ENCODE peak calls at places on chromosomes 13 and 19, in seven cellular contexts. X is H1, T is HCT116, J is HepG2, L is SK-N-SH, Y is K562, F is GM12878. E is an unnamed sample. For H3K27me3, the result is how much of the 10 kb centered on the place peaks cover.

GRCh38 chr19:927044-927706 is 1.3 kb downstream of the ARID3A start:
- DNase-seq in X (no peak), T (no peak), L (peak), F (no peak), Y (peak), J (peak), E (no peak)

GRCh38 chr19:42229855-42230331 is 9.8 kb downstream of the ZNF526 start:
- DNase-seq in F (no peak), Y (no peak), J (no peak), L (no peak), T (no peak), X (no peak), E (no peak)

GRCh38 chr13:60267498-60268202 is 103.9 kb upstream of the DIAPH3 start:
- DNase-seq in Y (no peak), L (no peak), J (no peak), T (no peak), F (no peak), X (peak), E (no peak)

GRCh38 chr13:50934735-50935419 is 25.3 kb downstream of the RNASEH2B start:
- DNase-seq in L (no peak), J (no peak), X (no peak), F (no peak), T (no peak), Y (no peak), E (no peak)

GRCh38 chr19:49952906-49953305 is 8.1 kb downstream of the SIGLEC11 start:
- DNase-seq in L (no peak), T (no peak), F (no peak), Y (no peak), J (no peak), X (no peak), E (no peak)

GRCh38 chr13:23979361-23980159 is 82.3 kb upstream of the C1QTNF9B start:
- DNase-seq in Y (no peak), L (peak), X (peak), T (no peak), F (no peak), J (peak), E (peak)

GRCh38 chr13:112859817-112860190 is 109.2 kb upstream of the MCF2L start:
- DNase-seq in F (no peak), T (no peak), L (peak), X (no peak), Y (no peak), J (no peak), E (no peak)

GRCh38 chr13:110070511-110071120 is 236.3 kb downstream of the COL4A1 start:
- DNase-seq in T (no peak), X (no peak), L (no peak), Y (no peak), F (no peak), J (no peak), E (no peak)

GRCh38 chr13:107347641-107348369 is 779.9 kb upstream of the ARGLU1 start:
- DNase-seq in Y (no peak), T (no peak), F (no peak), L (no peak), J (no peak), X (no peak), E (no peak)

GRCh38 chr13:109209526-109209925 is 576.9 kb downstream of the IRS2 start:
- DNase-seq in F (no peak), Y (no peak), J (no peak), L (no peak), X (no peak), T (no peak), E (no peak)

GRCh38 chr13:95624020-95624419 is 20.5 kb downstream of the DZIP1 start:
- DNase-seq in Y (peak), F (no peak), X (peak), L (peak), T (peak), J (peak), E (peak)

GRCh38 chr13:87444135-87444534 is 227.0 kb upstream of the SLITRK5 start:
- DNase-seq in F (no peak), L (no peak), X (no peak), J (no peak), Y (no peak), T (no peak), E (no peak)

GRCh38 chr13:24276310-24276709 is 33.1 kb upstream of the C1QTNF9 start:
- DNase-seq in Y (no peak), J (no peak), F (peak), X (no peak), T (no peak), L (no peak), E (no peak)

GRCh38 chr19:7769171-7769570 is 6.1 kb downstream of the CLEC4M start:
- DNase-seq in F (no peak), Y (no peak), T (no peak), L (no peak), J (no peak), X (no peak), E (no peak)

GRCh38 chr19:7763696-7764095 is 653 bp downstream of the CLEC4M start:
- DNase-seq in Y (no peak), X (no peak), J (no peak), F (no peak), L (no peak), T (no peak), E (no peak)

GRCh38 chr19:7762719-7763293 is at the start of gene CLEC4M:
- DNase-seq in T (no peak), L (no peak), F (no peak), X (no peak), Y (no peak), J (no peak), E (no peak)

GRCh38 chr19:7767487-7767886 is 4.4 kb downstream of the CLEC4M start:
- DNase-seq in T (no peak), J (no peak), Y (no peak), L (no peak), X (no peak), F (no peak), E (no peak)

DNA sequence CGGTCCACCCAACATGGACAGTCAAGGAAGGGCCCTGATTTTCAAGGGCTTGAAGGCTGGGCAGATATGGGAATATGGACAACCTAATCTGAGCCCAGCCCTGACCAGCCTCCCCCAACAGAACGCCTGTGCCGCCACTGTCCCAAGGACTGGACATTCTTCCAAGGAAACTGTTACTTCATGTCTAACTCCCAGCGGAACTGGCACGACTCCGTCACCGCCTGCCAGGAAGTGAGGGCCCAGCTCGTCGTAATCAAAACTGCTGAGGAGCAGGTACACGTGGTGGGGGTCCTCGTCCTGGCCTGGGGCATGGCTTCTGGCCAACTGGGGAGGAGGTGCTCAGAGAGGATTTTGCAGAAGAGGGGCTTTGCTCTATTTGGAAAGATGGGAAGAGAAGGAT is 3.5 kb downstream of the CLEC4M start:
- DNase-seq in J (no peak), X (no peak), Y (no peak), L (no peak), F (no peak), T (no peak), E (no peak)
- H3K4me3 ChIP-seq in J (no peak), X (no peak), Y (no peak), L (no peak), F (no peak), T (no peak), E (no peak)

DNA sequence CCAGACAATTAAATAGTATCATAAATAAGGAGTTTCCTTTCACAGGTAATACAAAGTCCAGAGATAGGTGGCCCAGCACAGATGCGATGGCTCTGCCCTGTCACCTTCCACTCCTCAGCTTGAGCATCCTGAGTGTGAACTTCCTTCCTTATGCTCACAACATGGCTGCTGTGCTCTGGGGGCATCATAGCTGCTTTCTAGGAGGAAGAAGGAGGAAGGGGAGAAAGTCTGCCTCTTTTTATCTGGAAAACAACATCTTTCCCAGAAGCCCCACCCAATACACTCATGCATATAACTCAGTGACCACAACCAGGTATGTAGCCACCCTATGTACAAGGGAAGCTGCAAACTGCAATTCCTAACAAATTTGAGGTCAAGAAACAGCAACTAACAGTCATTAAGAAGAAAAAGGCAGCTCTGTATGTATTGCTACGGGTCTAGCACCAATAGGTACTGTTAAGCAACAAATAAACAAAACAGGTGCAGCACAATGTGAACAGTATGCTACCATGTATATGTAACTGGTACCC is 201.2 kb upstream of the UBL3 start:
- DNase-seq in T (no peak), X (no peak), Y (no peak), F (no peak), J (no peak), L (no peak), E (no peak)
- TF ChIP-seq YY1 in T (no peak), X (peak), Y (no peak), F (no peak), J (no peak), L (no peak), E (no peak)

GRCh38 chr19:47435196-47435595 is 15.9 kb upstream of the MEIS3 start:
- DNase-seq in L (no peak), T (no peak), X (no peak), Y (no peak), F (peak), J (no peak), E (no peak)

GRCh38 chr19:47437500-47437899 is 18.2 kb upstream of the MEIS3 start:
- DNase-seq in L (no peak), T (no peak), X (no peak), Y (no peak), F (no peak), J (no peak), E (no peak)

GRCh38 chr19:47434088-47434487 is 14.8 kb upstream of the MEIS3 start:
- DNase-seq in X (no peak), F (no peak), L (no peak), Y (no peak), T (no peak), J (no peak), E (no peak)

GRCh38 chr19:47436712-47437401 is 17.5 kb upstream of the MEIS3 start:
- DNase-seq in F (no peak), J (peak), Y (peak), X (peak), L (peak), T (peak), E (no peak)

GRCh38 chr19:47435883-47436417 is 16.6 kb upstream of the MEIS3 start:
- DNase-seq in X (no peak), T (no peak), Y (no peak), L (no peak), J (no peak), F (no peak), E (no peak)
- H3K27me3 ChIP-seq in X (under half), T (under half), Y (under half), L (under half), J (under half), F (under half), E (under half)

GRCh38 chr13:21541271-21541670 is 62.7 kb downstream of the MICU2 start:
- DNase-seq in F (no peak), J (peak), L (no peak), Y (no peak), T (no peak), X (no peak), E (no peak)
- H3K4me3 ChIP-seq in F (no peak), J (no peak), L (no peak), Y (no peak), T (no peak), X (no peak), E (no peak)

DNA sequence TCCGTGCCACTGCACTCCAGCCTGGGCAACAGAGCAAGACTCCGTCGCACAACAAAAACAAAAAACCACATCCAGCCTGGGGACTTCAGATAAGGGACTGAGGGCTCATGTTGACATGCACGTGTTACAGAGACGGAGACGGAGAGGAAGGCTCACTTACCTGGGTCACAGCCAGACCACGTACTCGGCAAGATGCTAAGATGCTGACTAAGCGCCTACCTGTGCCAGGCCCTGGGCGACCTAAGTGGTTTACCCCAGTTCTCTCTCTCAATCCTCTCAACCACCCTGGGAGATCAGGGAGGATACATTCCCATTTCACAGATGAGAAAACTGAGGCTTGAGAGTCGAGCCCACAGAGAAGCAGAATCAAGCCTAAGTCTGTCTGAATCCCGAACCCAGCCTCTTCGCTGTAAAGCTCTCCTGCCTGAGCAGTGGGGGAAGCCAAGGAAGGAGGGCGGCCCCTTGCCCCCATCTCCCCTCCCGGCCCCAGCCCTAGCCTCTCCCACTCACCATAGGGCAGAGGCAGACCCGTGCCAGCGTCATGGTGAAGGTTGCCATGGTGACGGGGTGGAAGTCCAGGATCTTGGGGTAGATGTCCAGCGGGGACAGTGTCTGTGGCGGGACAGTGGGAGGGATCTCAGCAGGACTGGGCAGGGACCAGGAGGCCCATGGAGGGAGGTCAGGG is 13.5 kb downstream of the ERCC2 start:
- DNase-seq in Y (no peak), J (no peak), X (no peak), F (no peak), L (peak), T (no peak), E (no peak)
- TF ChIP-seq YY1 in Y (no peak), J (no peak), X (no peak), F (no peak), L (no peak), T (no peak), E (no peak)

GRCh38 chr19:35510626-35510964 is 2.9 kb downstream of the DMKN start:
- DNase-seq in L (no peak), F (no peak), T (no peak), J (no peak), Y (no peak), X (no peak), E (no peak)

GRCh38 chr19:35508129-35508528 is 5.3 kb downstream of the DMKN start:
- DNase-seq in X (no peak), F (no peak), L (no peak), T (no peak), J (no peak), Y (no peak), E (no peak)

GRCh38 chr19:35511337-35511736 is 2.1 kb downstream of the DMKN start:
- DNase-seq in F (no peak), Y (no peak), T (no peak), L (no peak), X (no peak), J (no peak), E (no peak)

GRCh38 chr19:35509018-35509652 is 4.3 kb downstream of the DMKN start:
- DNase-seq in L (no peak), X (peak), T (peak), F (peak), J (peak), Y (no peak), E (no peak)

GRCh38 chr19:35509861-35510625 is 3.4 kb downstream of the DMKN start:
- DNase-seq in L (peak), X (peak), F (no peak), J (peak), T (peak), Y (peak), E (peak)
- H3K27me3 ChIP-seq in L (half or more), X (under half), F (under half), J (under half), T (under half), Y (half or more), E (under half)

GRCh38 chr19:4338441-4339350 is at the start of gene STAP2:
- DNase-seq in J (peak), F (no peak), T (no peak), X (peak), Y (no peak), L (no peak), E (no peak)
- H3K4me3 ChIP-seq in J (peak), F (peak), T (no peak), X (peak), Y (no peak), L (no peak), E (peak)

GRCh38 chr19:29761575-29762225 is 46.6 kb upstream of the C19orf12 start:
- DNase-seq in J (no peak), X (no peak), L (no peak), Y (no peak), T (no peak), F (no peak), E (no peak)

GRCh38 chr19:29757551-29757950 is 42.5 kb upstream of the C19orf12 start:
- DNase-seq in F (no peak), T (no peak), J (no peak), X (no peak), L (no peak), Y (no peak), E (no peak)

GRCh38 chr19:29759359-29759758 is 44.3 kb upstream of the C19orf12 start:
- DNase-seq in Y (no peak), X (no peak), F (no peak), J (no peak), T (no peak), L (no peak), E (no peak)

GRCh38 chr19:29760752-29761502 is 45.9 kb upstream of the C19orf12 start:
- DNase-seq in J (no peak), T (no peak), Y (no peak), F (no peak), L (no peak), X (no peak), E (no peak)

DNA sequence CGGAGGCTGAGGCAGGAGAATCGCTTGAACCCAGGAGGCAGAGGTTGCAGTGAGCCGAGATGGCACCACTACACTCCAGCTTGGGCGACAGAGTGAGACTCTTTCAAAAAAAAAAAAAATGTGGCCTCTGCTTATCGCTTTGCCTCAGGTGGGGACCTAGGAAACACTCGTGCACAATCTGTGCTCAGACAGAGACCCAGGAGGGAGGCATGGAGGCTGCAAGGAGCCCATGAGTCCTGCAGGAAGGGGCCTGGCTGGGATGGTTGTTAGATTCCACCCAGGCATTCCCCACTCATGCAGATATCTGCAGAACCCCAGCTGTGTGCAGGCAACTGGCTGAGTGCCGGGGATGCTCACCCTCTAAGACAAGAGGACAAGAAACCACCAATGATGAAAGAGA is 43.8 kb upstream of the C19orf12 start:
- DNase-seq in T (no peak), J (no peak), F (no peak), L (no peak), Y (no peak), X (no peak), E (no peak)
- TF ChIP-seq YY1 in T (no peak), J (no peak), F (no peak), L (no peak), Y (no peak), X (no peak), E (no peak)

GRCh38 chr19:13865578-13866462 is 11.1 kb upstream of the NANOS3 start:
- DNase-seq in L (peak), T (no peak), Y (no peak), J (no peak), F (no peak), X (no peak), E (no peak)

GRCh38 chr19:13865243-13865577 is 11.7 kb upstream of the NANOS3 start:
- DNase-seq in X (no peak), T (no peak), Y (peak), F (no peak), L (no peak), J (no peak), E (no peak)

GRCh38 chr19:13869324-13869723 is 7.6 kb upstream of the NANOS3 start:
- DNase-seq in J (no peak), X (no peak), F (no peak), Y (no peak), T (no peak), L (no peak), E (no peak)

GRCh38 chr19:13866463-13867046 is 10.4 kb upstream of the NANOS3 start:
- DNase-seq in Y (no peak), X (no peak), J (no peak), L (no peak), T (no peak), F (no peak), E (no peak)

GRCh38 chr19:13868663-13869062 is 8.3 kb upstream of the NANOS3 start:
- DNase-seq in L (no peak), X (no peak), F (no peak), J (no peak), T (no peak), Y (no peak), E (no peak)
- H3K27me3 ChIP-seq in L (under half), X (half or more), F (under half), J (under half), T (under half), Y (under half), E (half or more)

GRCh38 chr19:18948976-18949356 is 7.9 kb upstream of the HOMER3 start:
- DNase-seq in J (no peak), L (no peak), Y (no peak), T (no peak), X (no peak), F (no peak), E (no peak)
- H3K4me3 ChIP-seq in J (no peak), L (no peak), Y (no peak), T (no peak), X (no peak), F (no peak), E (no peak)

E was measured in NT2/D1.